ENCODE peak calls at places on chromosomes 13 and 19, in five cellular contexts. One of them, this sample, is unnamed.

GRCh38 chr19:34881982-34882381 is 44.7 kb upstream of the ZNF30 start:
- DNase-seq in upper lobe of left lung: no peak
- DNase-seq in ovary: no peak
- DNase-seq in A549: no peak
- DNase-seq in tibial nerve: no peak
- DNase-seq in this sample: no peak

GRCh38 chr13:80923907-80924306 is 583.0 kb upstream of the SPRY2 start:
- DNase-seq in upper lobe of left lung: no peak
- DNase-seq in ovary: no peak
- DNase-seq in A549: no peak
- DNase-seq in tibial nerve: no peak
- DNase-seq in this sample: no peak

GRCh38 chr19:14368011-14368513 is 13.2 kb upstream of the ADGRE5 start:
- DNase-seq in upper lobe of left lung: no peak
- DNase-seq in ovary: no peak
- DNase-seq in A549: no peak
- DNase-seq in tibial nerve: no peak
- DNase-seq in this sample: no peak

GRCh38 chr13:23505007-23505406 is 65.2 kb upstream of the TNFRSF19 start:
- DNase-seq in upper lobe of left lung: no peak
- DNase-seq in ovary: no peak
- DNase-seq in A549: no peak
- DNase-seq in tibial nerve: no peak
- DNase-seq in this sample: no peak

GRCh38 chr19:45059258-45059965 is 16.9 kb downstream of the ZNF296 start:
- DNase-seq in upper lobe of left lung: peak
- DNase-seq in ovary: peak
- DNase-seq in A549: peak
- DNase-seq in tibial nerve: peak
- DNase-seq in this sample: peak

GRCh38 chr13:21606781-21607180 is 2.8 kb upstream of the MICU2 start:
- DNase-seq in upper lobe of left lung: no peak
- DNase-seq in ovary: no peak
- DNase-seq in A549: no peak
- DNase-seq in tibial nerve: no peak
- DNase-seq in this sample: no peak

GRCh38 chr13:101308247-101309013 is 107.9 kb downstream of the NALCN start:
- DNase-seq in upper lobe of left lung: no peak
- DNase-seq in ovary: no peak
- DNase-seq in A549: no peak
- DNase-seq in tibial nerve: no peak
- DNase-seq in this sample: no peak

GRCh38 chr19:56637976-56638555 is 4.9 kb upstream of the SMIM17 start:
- DNase-seq in upper lobe of left lung: peak
- DNase-seq in ovary: peak
- DNase-seq in A549: peak
- DNase-seq in tibial nerve: peak
- DNase-seq in this sample: no peak

GRCh38 chr19:45016388-45017314 is 15.4 kb downstream of the RELB start:
- DNase-seq in upper lobe of left lung: peak
- DNase-seq in ovary: peak
- DNase-seq in A549: peak
- DNase-seq in tibial nerve: peak
- DNase-seq in this sample: peak

GRCh38 chr19:6066661-6067646 is 43.3 kb downstream of the RFX2 start:
- DNase-seq in upper lobe of left lung: peak
- DNase-seq in ovary: peak
- DNase-seq in A549: peak
- DNase-seq in tibial nerve: peak
- DNase-seq in this sample: peak

GRCh38 chr13:21061077-21061945 is at the start of gene LATS2:
- DNase-seq in upper lobe of left lung: peak
- DNase-seq in ovary: peak
- DNase-seq in A549: peak
- DNase-seq in tibial nerve: peak
- DNase-seq in this sample: peak

GRCh38 chr19:18057557-18057956 is 29.2 kb downstream of the IL12RB1 start:
- DNase-seq in upper lobe of left lung: peak
- DNase-seq in ovary: peak
- DNase-seq in A549: no peak
- DNase-seq in tibial nerve: peak
- DNase-seq in this sample: no peak

GRCh38 chr19:56538761-56539263 is at the start of gene ZFP28:
- DNase-seq in upper lobe of left lung: peak
- DNase-seq in ovary: no peak
- DNase-seq in A549: no peak
- DNase-seq in tibial nerve: peak
- DNase-seq in this sample: peak

GRCh38 chr13:60155978-60156377 is 7.8 kb downstream of the DIAPH3 start:
- DNase-seq in upper lobe of left lung: no peak
- DNase-seq in ovary: no peak
- DNase-seq in A549: no peak
- DNase-seq in tibial nerve: no peak
- DNase-seq in this sample: no peak

GRCh38 chr13:42418184-42418583 is 146.2 kb downstream of the AKAP11 start:
- DNase-seq in upper lobe of left lung: no peak
- DNase-seq in ovary: no peak
- DNase-seq in A549: no peak
- DNase-seq in tibial nerve: no peak
- DNase-seq in this sample: no peak

GRCh38 chr19:11446652-11447301 is 11.3 kb downstream of the PRKCSH start:
- DNase-seq in upper lobe of left lung: peak
- DNase-seq in ovary: peak
- DNase-seq in A549: peak
- DNase-seq in tibial nerve: peak
- DNase-seq in this sample: peak

GRCh38 chr19:7862413-7862951 is 11.7 kb downstream of the PRR36 start:
- DNase-seq in upper lobe of left lung: peak
- DNase-seq in ovary: peak
- DNase-seq in A549: no peak
- DNase-seq in tibial nerve: no peak
- DNase-seq in this sample: peak

GRCh38 chr13:68970532-68970931 is 1137.1 kb upstream of the ATXN8OS start:
- DNase-seq in upper lobe of left lung: no peak
- DNase-seq in ovary: no peak
- DNase-seq in A549: no peak
- DNase-seq in tibial nerve: no peak
- DNase-seq in this sample: no peak

GRCh38 chr19:15551183-15552004 is 43.1 kb downstream of the CYP4F22 start:
- DNase-seq in upper lobe of left lung: peak
- DNase-seq in ovary: peak
- DNase-seq in A549: peak
- DNase-seq in tibial nerve: no peak
- DNase-seq in this sample: peak

GRCh38 chr13:78239681-78240080 is 321.1 kb upstream of the EDNRB start:
- DNase-seq in upper lobe of left lung: no peak
- DNase-seq in ovary: no peak
- DNase-seq in A549: no peak
- DNase-seq in tibial nerve: no peak
- DNase-seq in this sample: no peak

GRCh38 chr19:41426952-41427646 is at the start of gene B3GNT8:
- DNase-seq in upper lobe of left lung: peak
- DNase-seq in ovary: peak
- DNase-seq in A549: no peak
- DNase-seq in tibial nerve: peak
- DNase-seq in this sample: peak

GRCh38 chr13:81872581-81872980 is 1531.7 kb upstream of the SPRY2 start:
- DNase-seq in upper lobe of left lung: no peak
- DNase-seq in ovary: no peak
- DNase-seq in A549: no peak
- DNase-seq in tibial nerve: no peak
- DNase-seq in this sample: no peak

GRCh38 chr13:37716395-37716794 is 117.8 kb upstream of the POSTN start:
- DNase-seq in upper lobe of left lung: no peak
- DNase-seq in ovary: no peak
- DNase-seq in A549: no peak
- DNase-seq in tibial nerve: no peak
- DNase-seq in this sample: no peak

GRCh38 chr13:97307882-97308624 is 85.9 kb downstream of the MBNL2 start:
- DNase-seq in upper lobe of left lung: no peak
- DNase-seq in ovary: no peak
- DNase-seq in A549: peak
- DNase-seq in tibial nerve: no peak
- DNase-seq in this sample: no peak

GRCh38 chr13:50340566-50341287 is 325.5 kb downstream of the KCNRG start:
- DNase-seq in upper lobe of left lung: no peak
- DNase-seq in ovary: no peak
- DNase-seq in A549: no peak
- DNase-seq in tibial nerve: peak
- DNase-seq in this sample: no peak

GRCh38 chr13:27855381-27855780 is 63.1 kb downstream of the GSX1 start:
- DNase-seq in upper lobe of left lung: no peak
- DNase-seq in ovary: no peak
- DNase-seq in A549: peak
- DNase-seq in tibial nerve: no peak
- DNase-seq in this sample: no peak

GRCh38 chr13:44107357-44108121 is 227.8 kb downstream of the LACC1 start:
- DNase-seq in upper lobe of left lung: no peak
- DNase-seq in ovary: no peak
- DNase-seq in A549: no peak
- DNase-seq in tibial nerve: no peak
- DNase-seq in this sample: no peak

GRCh38 chr19:48754950-48755645 is at the start of gene FGF21:
- DNase-seq in upper lobe of left lung: no peak
- DNase-seq in ovary: no peak
- DNase-seq in A549: no peak
- DNase-seq in tibial nerve: no peak
- DNase-seq in this sample: no peak

GRCh38 chr19:19531951-19532805 is 3.5 kb downstream of the YJEFN3 start:
- DNase-seq in upper lobe of left lung: peak
- DNase-seq in ovary: peak
- DNase-seq in A549: peak
- DNase-seq in tibial nerve: peak
- DNase-seq in this sample: peak

DNA sequence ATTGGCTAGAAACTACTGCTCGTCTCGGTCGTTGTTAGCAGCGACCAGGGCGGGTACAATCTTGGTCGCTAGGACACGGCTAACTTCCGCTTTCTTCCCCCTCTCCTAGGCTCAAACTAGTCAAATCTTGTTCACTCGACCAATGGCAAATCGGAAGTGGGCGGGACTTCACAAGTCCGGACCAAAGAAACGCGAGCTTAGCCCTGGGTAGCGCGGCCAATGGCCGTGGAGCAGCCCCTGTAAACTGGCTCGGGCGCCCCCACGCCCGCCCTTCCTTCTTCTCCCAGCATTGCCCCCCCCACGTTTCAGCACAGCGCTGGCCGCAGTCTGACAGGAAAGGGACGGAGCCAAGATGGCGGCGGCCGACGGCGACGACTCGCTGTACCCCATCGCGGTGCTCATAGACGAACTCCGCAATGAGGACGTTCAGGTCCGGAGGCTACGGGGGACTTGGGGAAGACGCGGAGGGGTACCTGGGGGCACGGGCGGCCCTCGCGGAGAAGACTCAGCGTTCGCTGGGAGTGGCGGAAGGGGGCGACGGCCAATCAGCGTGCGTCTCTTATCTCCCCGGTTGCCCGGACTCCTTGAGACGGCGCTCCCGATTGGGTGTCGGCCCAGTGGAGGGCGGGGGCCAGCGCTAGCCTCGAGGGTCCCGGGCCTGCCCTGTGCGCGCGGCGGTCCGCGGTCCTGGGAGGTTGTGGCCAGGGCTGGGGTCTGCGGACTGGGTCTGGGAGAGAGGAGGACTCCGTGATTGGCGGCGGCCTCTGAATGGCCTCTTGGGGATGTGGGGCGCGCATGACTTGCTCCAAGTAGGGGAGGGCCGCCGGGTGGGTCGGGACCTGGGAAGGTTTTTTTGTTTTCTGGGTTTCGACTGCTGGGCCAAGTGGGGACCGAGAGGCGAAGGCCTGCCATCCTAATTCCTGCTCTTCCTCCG is at the start of gene PPP2R1A:
- DNase-seq in upper lobe of left lung: peak
- DNase-seq in ovary: peak
- DNase-seq in A549: peak
- DNase-seq in tibial nerve: peak
- DNase-seq in this sample: peak
- TF ChIP-seq EP300 in upper lobe of left lung: no peak
- TF ChIP-seq EP300 in ovary: peak
- TF ChIP-seq EP300 in A549: no peak
- TF ChIP-seq EP300 in tibial nerve: peak
- TF ChIP-seq EP300 in this sample: no peak

GRCh38 chr19:3369337-3370213 is 3.2 kb downstream of the NFIC start:
- DNase-seq in upper lobe of left lung: peak
- DNase-seq in ovary: peak
- DNase-seq in A549: no peak
- DNase-seq in tibial nerve: no peak
- DNase-seq in this sample: peak
- TF ChIP-seq POLR2A in upper lobe of left lung: no peak
- TF ChIP-seq POLR2A in ovary: peak
- TF ChIP-seq POLR2A in A549: no peak
- TF ChIP-seq POLR2A in tibial nerve: peak
- TF ChIP-seq POLR2A in this sample: no peak

GRCh38 chr13:51921790-51922740 is 60.3 kb downstream of the CCDC70 start:
- DNase-seq in upper lobe of left lung: no peak
- DNase-seq in ovary: no peak
- DNase-seq in A549: no peak
- DNase-seq in tibial nerve: no peak
- DNase-seq in this sample: no peak
- TF ChIP-seq EP300 in upper lobe of left lung: no peak
- TF ChIP-seq EP300 in ovary: no peak
- TF ChIP-seq EP300 in A549: no peak
- TF ChIP-seq EP300 in tibial nerve: no peak
- TF ChIP-seq EP300 in this sample: no peak

GRCh38 chr19:1098177-1099051 is 3.2 kb upstream of the POLR2E start:
- DNase-seq in upper lobe of left lung: peak
- DNase-seq in ovary: no peak
- DNase-seq in A549: no peak
- DNase-seq in tibial nerve: no peak
- DNase-seq in this sample: peak
- TF ChIP-seq POLR2A in upper lobe of left lung: no peak
- TF ChIP-seq POLR2A in ovary: no peak
- TF ChIP-seq POLR2A in A549: no peak
- TF ChIP-seq POLR2A in tibial nerve: no peak
- TF ChIP-seq POLR2A in this sample: no peak